ENCODE peak calls at places on chromosomes 7 and 10, in six cellular contexts. One of them, this sample, is unnamed. For H3K9me3, the result is how much of the 10 kb centered on the place peaks cover.

GRCh38 chr10:35885076-35885475 is 243.0 kb upstream of the FZD8 start:
- DNase-seq in HepG2: no peak
- DNase-seq in K562: no peak
- DNase-seq in HCT116: no peak
- DNase-seq in GM12878: no peak
- DNase-seq in SK-N-SH: no peak
- DNase-seq in this sample: no peak

GRCh38 chr7:290554-291301 is 758 bp downstream of the FOXL3 start:
- DNase-seq in HepG2: no peak
- DNase-seq in K562: no peak
- DNase-seq in HCT116: no peak
- DNase-seq in GM12878: no peak
- DNase-seq in SK-N-SH: peak
- DNase-seq in this sample: no peak

GRCh38 chr7:155746188-155746587 is 66.1 kb downstream of the SHH start:
- DNase-seq in HepG2: no peak
- DNase-seq in K562: no peak
- DNase-seq in HCT116: no peak
- DNase-seq in GM12878: no peak
- DNase-seq in SK-N-SH: no peak
- DNase-seq in this sample: no peak

GRCh38 chr10:43166207-43166878 is 28.1 kb downstream of the CSGALNACT2 start:
- DNase-seq in HepG2: no peak
- DNase-seq in K562: no peak
- DNase-seq in HCT116: no peak
- DNase-seq in GM12878: no peak
- DNase-seq in SK-N-SH: no peak
- DNase-seq in this sample: no peak

GRCh38 chr10:114246679-114247305 is 7.7 kb downstream of the VWA2 start:
- DNase-seq in HepG2: no peak
- DNase-seq in K562: no peak
- DNase-seq in HCT116: no peak
- DNase-seq in GM12878: no peak
- DNase-seq in SK-N-SH: no peak
- DNase-seq in this sample: no peak

GRCh38 chr10:102652170-102652926 is 8.1 kb downstream of the TRIM8 start:
- DNase-seq in HepG2: no peak
- DNase-seq in K562: no peak
- DNase-seq in HCT116: no peak
- DNase-seq in GM12878: peak
- DNase-seq in SK-N-SH: no peak
- DNase-seq in this sample: no peak

GRCh38 chr7:138089080-138089901 is 13.0 kb downstream of the AKR1D1 start:
- DNase-seq in HepG2: peak
- DNase-seq in K562: no peak
- DNase-seq in HCT116: no peak
- DNase-seq in GM12878: no peak
- DNase-seq in SK-N-SH: no peak
- DNase-seq in this sample: no peak

GRCh38 chr10:19811517-19811916 is 4.7 kb upstream of the PLXDC2 start:
- DNase-seq in HepG2: peak
- DNase-seq in K562: no peak
- DNase-seq in HCT116: no peak
- DNase-seq in GM12878: no peak
- DNase-seq in SK-N-SH: peak
- DNase-seq in this sample: no peak

GRCh38 chr10:9253121-9253520 is 1198.6 kb downstream of the GATA3 start:
- DNase-seq in HepG2: no peak
- DNase-seq in K562: no peak
- DNase-seq in HCT116: no peak
- DNase-seq in GM12878: no peak
- DNase-seq in SK-N-SH: peak
- DNase-seq in this sample: no peak

DNA sequence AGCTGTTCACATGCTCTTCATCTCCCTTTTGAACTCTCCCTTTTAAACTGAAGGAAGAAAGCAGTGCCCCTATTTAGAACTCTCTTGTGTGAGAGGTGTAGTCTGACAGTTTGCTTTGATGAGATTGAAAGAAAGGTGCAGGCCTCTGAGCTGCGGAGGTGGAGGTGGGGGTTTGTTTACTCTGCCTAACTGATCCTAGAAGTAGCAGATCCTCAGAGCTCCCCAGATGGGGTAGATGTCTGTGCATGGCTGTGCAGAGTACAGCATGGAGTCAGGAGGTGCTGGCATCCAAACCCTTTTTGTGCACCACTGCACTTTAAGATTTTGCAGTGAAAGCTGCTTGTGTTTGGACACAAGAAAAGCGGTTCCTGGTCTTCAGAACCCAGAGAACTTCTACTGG is 58.3 kb downstream of the MINDY4 start:
- DNase-seq in HepG2: no peak
- DNase-seq in K562: no peak
- DNase-seq in HCT116: no peak
- DNase-seq in GM12878: no peak
- DNase-seq in SK-N-SH: no peak
- DNase-seq in this sample: no peak
- H3K9me3 ChIP-seq in HepG2: under half
- H3K9me3 ChIP-seq in K562: under half
- H3K9me3 ChIP-seq in HCT116: under half
- H3K9me3 ChIP-seq in GM12878: under half
- H3K9me3 ChIP-seq in SK-N-SH: under half
- H3K9me3 ChIP-seq in this sample: under half

GRCh38 chr10:124338276-124338915 is 80.3 kb downstream of the OAT start:
- DNase-seq in HepG2: no peak
- DNase-seq in K562: no peak
- DNase-seq in HCT116: no peak
- DNase-seq in GM12878: no peak
- DNase-seq in SK-N-SH: no peak
- DNase-seq in this sample: no peak

GRCh38 chr10:124341768-124342135 is 77.0 kb downstream of the OAT start:
- DNase-seq in HepG2: no peak
- DNase-seq in K562: peak
- DNase-seq in HCT116: no peak
- DNase-seq in GM12878: peak
- DNase-seq in SK-N-SH: no peak
- DNase-seq in this sample: no peak

GRCh38 chr10:124339951-124340760 is 78.6 kb downstream of the OAT start:
- DNase-seq in HepG2: no peak
- DNase-seq in K562: no peak
- DNase-seq in HCT116: no peak
- DNase-seq in GM12878: no peak
- DNase-seq in SK-N-SH: no peak
- DNase-seq in this sample: no peak

GRCh38 chr10:124342136-124342820 is 76.4 kb downstream of the OAT start:
- DNase-seq in HepG2: no peak
- DNase-seq in K562: no peak
- DNase-seq in HCT116: no peak
- DNase-seq in GM12878: no peak
- DNase-seq in SK-N-SH: no peak
- DNase-seq in this sample: no peak

DNA sequence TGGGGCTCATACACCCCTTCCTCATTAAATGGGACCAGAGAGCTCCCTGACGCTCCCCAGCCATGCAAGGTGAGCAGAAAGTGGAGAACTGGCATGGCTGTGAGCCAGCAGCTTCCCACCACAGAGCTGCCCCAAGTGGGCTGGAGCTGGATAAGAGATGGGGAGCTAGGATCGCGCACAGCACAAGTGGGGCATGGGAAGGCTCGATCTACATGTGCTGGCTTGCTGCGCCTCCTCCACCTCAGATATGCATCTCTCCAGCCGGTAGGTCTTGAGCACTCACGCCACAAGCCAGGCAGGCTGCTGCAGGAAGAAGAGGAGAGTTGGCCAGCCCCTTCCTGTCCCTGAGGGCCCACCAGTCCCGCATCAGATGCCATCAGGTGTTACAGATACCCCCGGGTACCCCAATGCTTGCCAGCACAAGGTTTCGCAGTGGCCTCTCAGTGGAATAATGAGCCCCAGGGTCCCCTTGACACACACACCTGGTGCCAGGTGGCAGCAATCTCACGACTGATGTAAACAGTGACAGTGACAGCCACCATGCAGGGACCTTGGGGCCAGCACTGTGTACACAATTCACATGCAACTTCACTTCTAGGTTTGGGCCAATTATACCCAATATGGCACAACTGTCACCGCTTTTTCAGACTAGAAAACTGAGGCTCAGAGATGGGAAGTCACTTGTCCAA is 79.5 kb downstream of the OAT start:
- DNase-seq in HepG2: no peak
- DNase-seq in K562: no peak
- DNase-seq in HCT116: no peak
- DNase-seq in GM12878: no peak
- DNase-seq in SK-N-SH: no peak
- DNase-seq in this sample: no peak
- H3K9ac ChIP-seq in HepG2: no peak
- H3K9ac ChIP-seq in K562: no peak
- H3K9ac ChIP-seq in HCT116: no peak
- H3K9ac ChIP-seq in GM12878: no peak
- H3K9ac ChIP-seq in SK-N-SH: no peak
- H3K9ac ChIP-seq in this sample: no peak

DNA sequence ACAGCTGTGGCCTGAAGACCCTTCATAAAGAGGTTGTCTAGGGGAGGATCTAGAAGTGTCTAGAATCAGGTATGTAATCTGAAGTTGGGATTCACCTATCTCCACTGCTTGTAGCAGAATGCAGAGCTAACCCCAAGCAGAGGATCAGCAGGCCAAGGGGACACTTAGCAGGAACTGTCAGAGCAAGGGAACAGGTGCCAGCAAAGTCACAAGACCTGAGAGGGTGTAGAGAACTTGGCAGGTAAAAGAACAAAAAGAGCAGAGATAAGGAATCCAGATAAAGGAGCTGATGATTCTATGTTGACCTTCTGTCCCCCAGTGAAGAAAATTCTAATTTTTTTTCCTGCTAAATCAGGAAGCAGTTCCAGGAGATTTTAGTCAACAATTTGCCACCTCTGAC is 91.4 kb upstream of the CCDC71L start:
- DNase-seq in HepG2: no peak
- DNase-seq in K562: no peak
- DNase-seq in HCT116: no peak
- DNase-seq in GM12878: no peak
- DNase-seq in SK-N-SH: no peak
- DNase-seq in this sample: no peak
- TF ChIP-seq YY1 in HepG2: no peak
- TF ChIP-seq YY1 in K562: no peak
- TF ChIP-seq YY1 in HCT116: no peak
- TF ChIP-seq YY1 in GM12878: no peak
- TF ChIP-seq YY1 in SK-N-SH: no peak
- TF ChIP-seq YY1 in this sample: no peak

GRCh38 chr7:158805937-158806336 is 23.4 kb downstream of the ESYT2 start:
- DNase-seq in HepG2: no peak
- DNase-seq in K562: no peak
- DNase-seq in HCT116: no peak
- DNase-seq in GM12878: no peak
- DNase-seq in SK-N-SH: no peak
- DNase-seq in this sample: no peak
- H3K9me3 ChIP-seq in HepG2: under half
- H3K9me3 ChIP-seq in K562: under half
- H3K9me3 ChIP-seq in HCT116: under half
- H3K9me3 ChIP-seq in GM12878: under half
- H3K9me3 ChIP-seq in SK-N-SH: under half
- H3K9me3 ChIP-seq in this sample: under half

GRCh38 chr7:73429218-73429617 is 4.4 kb upstream of the FZD9 start:
- DNase-seq in HepG2: no peak
- DNase-seq in K562: peak
- DNase-seq in HCT116: no peak
- DNase-seq in GM12878: no peak
- DNase-seq in SK-N-SH: peak
- DNase-seq in this sample: peak

GRCh38 chr7:73427902-73428696 is 5.5 kb upstream of the FZD9 start:
- DNase-seq in HepG2: no peak
- DNase-seq in K562: no peak
- DNase-seq in HCT116: no peak
- DNase-seq in GM12878: no peak
- DNase-seq in SK-N-SH: peak
- DNase-seq in this sample: no peak

GRCh38 chr7:73431041-73431835 is 2.3 kb upstream of the FZD9 start:
- DNase-seq in HepG2: peak
- DNase-seq in K562: no peak
- DNase-seq in HCT116: no peak
- DNase-seq in GM12878: no peak
- DNase-seq in SK-N-SH: no peak
- DNase-seq in this sample: no peak

GRCh38 chr7:73428697-73429005 is 4.9 kb upstream of the FZD9 start:
- DNase-seq in HepG2: no peak
- DNase-seq in K562: no peak
- DNase-seq in HCT116: no peak
- DNase-seq in GM12878: no peak
- DNase-seq in SK-N-SH: no peak
- DNase-seq in this sample: no peak

DNA sequence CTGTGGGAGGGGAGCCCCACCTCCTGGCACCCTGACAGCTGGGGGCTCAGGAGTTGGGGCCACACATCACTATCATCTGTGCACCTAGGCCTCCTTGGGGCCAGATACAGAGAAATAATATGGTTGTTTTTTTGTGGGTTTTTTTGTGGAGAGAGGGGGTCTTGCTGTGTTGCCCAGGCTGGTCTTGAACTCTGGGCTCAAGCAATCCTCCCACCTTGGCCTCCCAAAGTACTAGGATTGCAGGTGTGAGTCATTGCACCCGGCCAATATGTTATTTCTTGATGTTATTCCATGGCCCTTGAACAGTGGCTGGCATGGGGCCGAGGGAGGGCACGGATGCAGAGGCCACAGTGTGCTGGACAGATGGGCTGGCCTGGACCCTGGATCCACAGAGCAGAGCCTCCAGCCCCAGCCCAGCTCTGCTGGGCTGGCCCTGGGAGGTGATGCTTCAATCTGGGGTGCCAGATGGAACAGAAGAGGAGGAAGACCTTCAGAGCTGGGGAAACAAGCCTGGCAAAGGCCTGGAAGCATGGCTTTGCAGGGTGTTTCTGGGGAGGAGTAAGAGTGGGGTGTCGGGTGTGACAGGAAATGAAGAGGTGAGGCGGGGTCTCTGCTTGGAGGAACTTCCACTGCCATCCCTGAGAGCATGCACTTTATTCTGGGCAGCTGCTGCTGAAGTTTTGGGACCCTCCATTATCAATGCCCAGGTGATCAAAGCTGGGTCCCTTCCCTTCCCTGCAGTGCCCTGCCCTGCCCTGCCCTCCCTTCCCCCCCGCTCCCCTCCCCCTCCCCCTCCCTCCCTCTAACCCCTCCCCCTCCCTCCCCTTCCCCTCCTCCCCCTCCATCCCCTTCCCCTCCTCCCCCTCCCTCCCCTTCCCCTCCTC is 3.7 kb upstream of the FZD9 start:
- DNase-seq in HepG2: no peak
- DNase-seq in K562: no peak
- DNase-seq in HCT116: no peak
- DNase-seq in GM12878: no peak
- DNase-seq in SK-N-SH: no peak
- DNase-seq in this sample: no peak
- H3K9ac ChIP-seq in HepG2: no peak
- H3K9ac ChIP-seq in K562: no peak
- H3K9ac ChIP-seq in HCT116: no peak
- H3K9ac ChIP-seq in GM12878: no peak
- H3K9ac ChIP-seq in SK-N-SH: no peak
- H3K9ac ChIP-seq in this sample: no peak